ENCODE peak calls at places on chromosomes 16 and 17, in eight cellular contexts. M, O, F, X, B, L, U and T are unnamed samples.

GRCh38 chr17:13825526-13826040 is 223.9 kb upstream of the HS3ST3A1 start:
- DNase-seq in M (no peak), O (no peak), F (no peak), U (no peak), B (no peak), X (no peak), L (no peak), T (no peak)

GRCh38 chr16:30764816-30765465 is 2.8 kb downstream of the RNF40 start:
- DNase-seq in B (no peak), O (no peak), U (no peak), M (no peak), X (no peak), L (no peak), F (no peak), T (no peak)

GRCh38 chr16:70661918-70662641 is 15.7 kb downstream of the IL34 start:
- DNase-seq in M (peak), L (peak), O (no peak), F (peak), B (peak), U (no peak), X (peak), T (no peak)

GRCh38 chr17:78142113-78142861 is 3.9 kb upstream of the C17orf99 start:
- DNase-seq in B (no peak), L (peak), X (peak), M (peak), U (no peak), O (peak), F (peak), T (no peak)

GRCh38 chr17:48804936-48805411 is 12.1 kb downstream of the TTLL6 start:
- DNase-seq in X (peak), M (peak), L (peak), B (peak), U (peak), O (peak), F (peak), T (peak)

GRCh38 chr16:69936751-69937211 is 14.4 kb upstream of the CLEC18A start:
- DNase-seq in U (no peak), L (no peak), F (no peak), B (peak), O (no peak), M (no peak), X (no peak), T (no peak)

GRCh38 chr17:57356722-57357391 is 100.5 kb downstream of the MSI2 start:
- DNase-seq in U (peak), F (peak), L (no peak), M (no peak), O (no peak), X (no peak), B (peak), T (no peak)

GRCh38 chr16:70735141-70735979 is 49.5 kb upstream of the MTSS2 start:
- DNase-seq in O (peak), X (no peak), L (peak), U (no peak), M (peak), B (peak), F (peak), T (peak)

GRCh38 chr17:57641761-57642160 is 103.3 kb downstream of the CCDC182 start:
- DNase-seq in B (no peak), L (no peak), F (no peak), M (no peak), X (no peak), O (no peak), U (no peak), T (no peak)

GRCh38 chr16:57245472-57246113 is 534 bp downstream of the ARL2BP start:
- DNase-seq in F (no peak), B (peak), M (peak), U (no peak), L (peak), X (peak), O (no peak), T (no peak)

GRCh38 chr17:71180801-71181385 is 939.9 kb upstream of the SOX9 start:
- DNase-seq in L (peak), M (no peak), F (peak), U (no peak), B (no peak), O (peak), X (no peak), T (peak)

GRCh38 chr17:42272162-42272561 is 4.0 kb downstream of the STAT5B start:
- DNase-seq in B (no peak), X (no peak), U (no peak), L (no peak), O (no peak), F (no peak), M (no peak), T (no peak)

GRCh38 chr16:67762385-67762784 is 43.3 kb upstream of the GFOD2 start:
- DNase-seq in X (no peak), O (no peak), M (no peak), F (no peak), U (no peak), B (no peak), L (no peak), T (no peak)

GRCh38 chr16:4688674-4689045 is 4.7 kb upstream of the NUDT16L1 start:
- DNase-seq in M (no peak), X (no peak), F (no peak), U (no peak), L (no peak), B (no peak), O (no peak), T (no peak)

GRCh38 chr16:27314986-27315332 is 1.2 kb downstream of the IL4R start:
- DNase-seq in U (no peak), B (no peak), O (no peak), M (no peak), X (peak), F (no peak), L (no peak), T (no peak)

GRCh38 chr17:61468263-61468907 is 16.2 kb downstream of the TBX4 start:
- DNase-seq in U (no peak), O (peak), L (no peak), F (no peak), B (no peak), X (peak), M (no peak), T (no peak)

GRCh38 chr17:71828182-71828596 is 292.6 kb upstream of the SOX9 start:
- DNase-seq in X (no peak), U (no peak), B (no peak), F (peak), O (peak), M (no peak), L (no peak), T (peak)

GRCh38 chr17:82804442-82805191 is 35.2 kb downstream of the ZNF750 start:
- DNase-seq in B (peak), U (no peak), M (peak), X (no peak), F (peak), L (peak), O (peak), T (peak)

GRCh38 chr16:62755938-62756337 is 719.7 kb upstream of the CDH8 start:
- DNase-seq in L (no peak), B (no peak), X (no peak), U (no peak), F (no peak), O (no peak), M (no peak), T (no peak)

GRCh38 chr16:24499193-24499814 is 40.1 kb upstream of the RBBP6 start:
- DNase-seq in M (peak), L (peak), F (no peak), X (no peak), U (no peak), O (peak), B (peak), T (peak)

GRCh38 chr16:90077757-90078593 is 844 bp upstream of the PRDM7 start:
- DNase-seq in M (peak), F (peak), U (peak), B (peak), X (no peak), L (peak), O (peak), T (peak)

GRCh38 chr17:18921912-18922451 is 30.0 kb upstream of the SLC5A10 start:
- DNase-seq in U (peak), F (peak), X (no peak), O (peak), L (peak), B (no peak), M (peak), T (peak)

GRCh38 chr17:5513610-5514009 is 27.2 kb downstream of the MIS12 start:
- DNase-seq in F (no peak), B (no peak), M (no peak), L (no peak), X (no peak), O (no peak), U (no peak), T (no peak)

GRCh38 chr16:68458101-68458500 is 9.8 kb upstream of the SMPD3 start:
- DNase-seq in L (no peak), F (no peak), O (no peak), U (no peak), B (no peak), M (no peak), X (no peak), T (no peak)

GRCh38 chr17:79695293-79696158 is 35.2 kb upstream of the ENPP7 start:
- DNase-seq in U (no peak), M (peak), X (no peak), L (peak), B (peak), F (peak), O (no peak), T (peak)

GRCh38 chr17:4199818-4200402 is 56.9 kb downstream of the CYB5D2 start:
- DNase-seq in B (no peak), L (peak), O (peak), X (no peak), F (peak), M (peak), U (no peak), T (peak)

GRCh38 chr16:4538386-4539235 is at the start of gene CDIP1:
- DNase-seq in O (peak), M (peak), L (peak), X (peak), B (peak), F (peak), U (peak), T (peak)

GRCh38 chr17:76240461-76241204 is at the start of gene RNF157:
- DNase-seq in O (peak), U (peak), L (peak), F (peak), B (peak), X (peak), M (peak), T (no peak)
- H3K4me3 ChIP-seq in O (peak), U (peak), L (peak), F (peak), B (peak), X (peak), M (peak), T (peak)

GRCh38 chr17:80780381-80781187 is 211.1 kb upstream of the CHMP6 start:
- DNase-seq in F (no peak), X (no peak), B (no peak), M (no peak), O (peak), U (peak), L (peak), T (no peak)
- H3K4me3 ChIP-seq in F (no peak), X (no peak), B (no peak), M (no peak), O (no peak), U (peak), L (peak), T (no peak)

DNA sequence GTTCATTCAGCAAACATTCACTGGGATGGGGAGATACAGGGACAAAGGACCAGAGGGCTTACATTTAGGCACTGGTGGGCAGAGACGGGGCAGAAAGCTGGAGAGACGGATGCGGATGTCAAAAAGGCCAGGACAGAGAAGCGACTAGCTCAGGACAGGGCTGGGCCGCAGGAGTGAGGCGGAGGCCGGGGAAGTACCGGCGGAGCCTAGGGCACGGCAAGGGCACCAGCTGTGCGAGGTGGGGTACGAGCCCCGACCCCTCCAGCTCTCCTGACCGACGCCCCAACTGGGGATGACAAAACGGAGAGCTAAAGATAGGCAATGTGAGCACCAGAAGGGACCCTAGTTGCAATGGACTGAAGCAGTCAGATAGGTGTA is 3.9 kb upstream of the SGCA start:
- DNase-seq in F (no peak), B (no peak), L (no peak), O (no peak), X (no peak), U (no peak), M (no peak), T (no peak)
- H3K4me3 ChIP-seq in F (no peak), B (peak), L (no peak), O (peak), X (no peak), U (peak), M (no peak), T (no peak)

GRCh38 chr16:29680180-29680598 is 1.2 kb downstream of the QPRT start:
- DNase-seq in O (no peak), M (no peak), X (no peak), U (no peak), L (no peak), B (no peak), F (no peak), T (no peak)
- H3K4me3 ChIP-seq in O (no peak), M (no peak), X (peak), U (peak), L (no peak), B (peak), F (no peak), T (no peak)

DNA sequence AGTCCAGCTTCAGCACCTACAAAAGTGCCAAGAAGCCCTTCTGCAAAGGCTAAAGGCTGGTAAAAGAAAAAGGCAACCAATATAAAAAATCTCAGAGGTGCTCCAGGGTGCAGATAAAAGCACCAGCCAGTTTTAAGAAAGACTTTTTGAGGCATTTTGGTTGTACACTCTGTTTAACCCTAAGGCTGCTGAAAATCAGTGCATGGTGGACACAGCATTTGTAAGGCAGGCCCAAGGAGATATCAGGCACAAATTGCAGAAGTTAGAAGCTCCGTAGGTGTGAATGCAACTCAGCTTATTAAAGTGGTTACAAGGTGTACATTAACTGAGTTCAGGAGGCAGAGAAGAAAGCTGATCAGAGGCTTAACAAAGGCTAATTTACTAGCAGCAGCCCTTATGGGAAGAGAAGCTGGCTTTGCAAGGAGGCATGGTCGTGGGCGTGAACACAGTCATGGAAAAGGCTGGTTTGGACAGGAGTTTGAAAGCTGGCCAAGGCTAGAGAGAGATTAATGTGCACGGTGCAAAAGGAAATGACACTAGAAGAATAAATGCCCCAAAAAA is 21.1 kb downstream of the ACSM1 start:
- DNase-seq in X (no peak), B (peak), M (no peak), O (no peak), F (no peak), L (no peak), U (no peak), T (peak)
- H3K4me3 ChIP-seq in X (peak), B (peak), M (no peak), O (no peak), F (no peak), L (no peak), U (peak), T (no peak)

DNA sequence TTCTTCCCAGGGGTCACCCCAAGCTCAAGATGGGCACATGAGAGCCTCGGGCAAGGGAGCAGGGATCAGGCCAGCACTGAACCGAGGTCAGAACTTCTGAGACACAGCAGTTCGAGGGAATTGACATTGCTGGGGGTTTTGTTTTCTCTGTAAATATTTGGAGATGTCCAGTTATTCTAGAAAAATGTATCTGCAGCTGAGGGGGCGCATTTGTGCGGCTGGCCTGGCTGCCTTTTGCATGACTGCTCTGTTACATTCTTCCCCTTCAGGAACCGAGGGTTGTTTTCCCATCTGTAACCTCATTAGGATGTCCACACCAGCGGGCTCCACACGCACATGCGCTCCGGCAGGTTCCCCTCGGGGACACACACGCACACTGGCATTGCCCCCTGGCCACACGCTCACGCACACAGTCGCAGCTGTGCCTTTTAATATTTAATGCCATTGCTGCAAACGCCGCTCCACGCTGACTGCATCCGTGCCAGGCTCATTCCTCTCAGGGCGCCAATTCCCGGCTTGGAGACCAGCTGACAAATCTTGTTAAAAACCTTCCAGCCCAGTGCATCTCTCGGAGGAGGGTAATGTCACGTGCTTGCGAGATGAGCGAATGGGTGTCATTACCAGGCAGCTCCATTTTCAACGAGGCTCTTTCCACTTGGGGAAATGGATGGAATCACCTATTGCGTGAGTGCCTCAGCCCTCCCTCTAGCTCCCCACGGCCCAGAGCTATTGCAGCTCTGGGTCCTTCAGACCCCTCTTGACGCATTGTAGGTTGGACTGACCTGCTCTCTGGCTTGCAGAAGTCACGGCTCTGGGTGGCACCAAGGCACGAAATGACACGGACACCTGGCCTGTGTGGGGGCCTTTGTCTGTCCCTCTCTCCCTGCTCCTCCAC is 13.2 kb downstream of the CCR7 start:
- DNase-seq in U (no peak), O (peak), M (peak), B (peak), X (peak), L (peak), F (peak), T (peak)
- H3K4me3 ChIP-seq in U (no peak), O (no peak), M (peak), B (no peak), X (no peak), L (no peak), F (no peak), T (no peak)

GRCh38 chr16:10180771-10181163 is 1.5 kb downstream of the GRIN2A start:
- DNase-seq in X (peak), M (no peak), U (peak), L (no peak), O (no peak), F (no peak), B (peak), T (peak)

GRCh38 chr16:10180042-10180770 is 2.0 kb downstream of the GRIN2A start:
- DNase-seq in O (no peak), X (no peak), L (no peak), U (no peak), B (no peak), M (no peak), F (no peak), T (no peak)

GRCh38 chr16:10181196-10182162 is 749 bp downstream of the GRIN2A start:
- DNase-seq in M (peak), B (peak), L (peak), X (peak), O (peak), U (peak), F (peak), T (peak)

GRCh38 chr16:10183606-10183959 is 1.4 kb upstream of the GRIN2A start:
- DNase-seq in U (no peak), B (no peak), L (no peak), X (no peak), O (no peak), F (no peak), M (no peak), T (no peak)

DNA sequence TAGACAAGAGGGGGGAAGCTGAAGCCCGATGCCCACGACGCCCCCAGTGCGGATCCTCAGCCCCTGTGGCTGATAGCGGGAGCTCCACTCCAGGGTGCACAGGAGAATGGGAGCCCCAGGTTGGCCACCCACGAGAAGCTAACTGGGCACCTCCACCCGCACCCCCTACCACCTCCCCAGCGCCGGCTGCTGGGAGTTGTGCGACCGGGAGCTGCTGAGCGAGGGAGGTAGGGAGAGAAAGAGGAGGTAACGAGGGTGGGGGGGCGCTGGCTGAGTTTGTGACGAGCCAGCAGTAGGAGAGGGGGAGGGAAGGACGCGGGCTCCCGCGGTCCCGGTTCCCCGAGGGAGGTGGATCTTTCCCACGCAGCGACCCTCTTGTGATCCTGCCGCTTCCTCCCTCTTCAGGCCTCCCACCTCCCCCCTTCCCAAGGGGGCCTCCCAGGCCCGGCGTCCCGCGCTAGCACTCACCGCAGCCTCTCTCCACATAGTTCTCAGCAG is at the start of gene GRIN2A:
- DNase-seq in U (peak), M (no peak), F (no peak), L (no peak), B (peak), X (no peak), O (no peak), T (no peak)
- H3K4me3 ChIP-seq in U (peak), M (peak), F (peak), L (no peak), B (peak), X (peak), O (no peak), T (no peak)

DNA sequence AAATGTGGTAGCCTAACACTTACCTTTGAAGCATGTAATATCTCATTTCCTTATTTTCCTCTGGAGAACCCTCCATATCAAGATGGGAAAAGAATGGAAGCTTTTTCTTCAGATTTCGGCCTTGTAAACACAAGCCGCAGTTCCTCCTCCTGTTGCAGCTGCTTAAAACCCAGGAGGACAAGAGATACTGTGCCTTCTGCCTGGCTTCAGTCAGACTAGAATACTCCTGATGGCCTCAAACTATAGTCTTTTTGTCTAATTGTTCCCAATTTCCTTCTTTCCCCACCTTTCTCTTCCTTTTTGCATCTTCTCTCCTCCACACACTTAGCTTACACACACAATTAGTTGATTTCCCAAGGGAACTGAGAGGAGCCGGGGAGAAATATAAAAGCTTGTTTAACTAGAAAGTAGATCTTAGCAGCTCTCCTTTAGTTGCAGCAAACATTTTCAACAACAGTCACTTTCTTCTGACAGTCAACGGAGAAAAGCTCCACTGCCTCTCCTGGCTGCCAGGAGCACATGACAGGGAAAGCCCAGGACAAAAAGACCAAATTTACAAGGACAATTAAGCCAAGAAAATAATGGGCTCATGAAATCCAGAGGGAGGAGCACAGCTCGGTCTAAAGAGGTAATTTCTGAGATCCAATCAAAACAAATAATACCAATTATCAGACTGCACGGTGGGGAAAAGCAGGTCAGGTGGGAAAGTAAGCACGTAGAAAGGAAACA is 76.4 kb upstream of the C17orf78 start:
- DNase-seq in U (no peak), L (peak), B (peak), O (no peak), X (no peak), F (peak), M (peak), T (peak)
- H3K4me3 ChIP-seq in U (no peak), L (no peak), B (no peak), O (no peak), X (no peak), F (no peak), M (peak), T (no peak)